ENCODE peak calls at places on chromosomes 2 and 18, in eight cellular contexts. N, U, F, Q, E, X, I and W are unnamed samples.

GRCh38 chr2:122203523-122203922 is 448.1 kb downstream of the TSN start:
- DNase-seq in N (no peak), U (no peak), F (no peak), Q (peak), E (no peak), X (no peak), I (peak), W (no peak)

GRCh38 chr2:152386266-152386665 is 51.3 kb downstream of the FMNL2 start:
- DNase-seq in N (no peak), U (no peak), F (no peak), Q (no peak), E (no peak), X (no peak), I (no peak), W (no peak)

GRCh38 chr2:69260666-69261065 is 126.4 kb downstream of the GFPT1 start:
- DNase-seq in N (no peak), U (no peak), F (no peak), Q (no peak), E (no peak), X (no peak), I (peak), W (no peak)

GRCh38 chr2:15560404-15560987 is 638 bp downstream of the NBAS start:
- DNase-seq in N (no peak), U (no peak), F (peak), Q (peak), E (no peak), X (no peak), I (peak), W (no peak)

GRCh38 chr2:11923935-11924334 is 177.5 kb downstream of the LPIN1 start:
- DNase-seq in N (no peak), U (no peak), F (no peak), Q (no peak), E (no peak), X (no peak), I (no peak), W (no peak)

GRCh38 chr2:70772486-70773155 is 4.6 kb upstream of the ADD2 start:
- DNase-seq in N (no peak), U (no peak), F (no peak), Q (no peak), E (no peak), X (no peak), I (no peak), W (no peak)

GRCh38 chr2:12665334-12665733 is 51.4 kb upstream of the TRIB2 start:
- DNase-seq in N (no peak), U (no peak), F (no peak), Q (no peak), E (no peak), X (no peak), I (no peak), W (no peak)

GRCh38 chr2:11583840-11584529 is 50.1 kb downstream of the GREB1 start:
- DNase-seq in N (peak), U (no peak), F (peak), Q (peak), E (peak), X (peak), I (peak), W (peak)

GRCh38 chr2:155733091-155733870 is 599.2 kb downstream of the NR4A2 start:
- DNase-seq in N (no peak), U (no peak), F (no peak), Q (no peak), E (no peak), X (no peak), I (no peak), W (no peak)

GRCh38 chr2:208249241-208249640 is 5.6 kb downstream of the IDH1 start:
- DNase-seq in N (no peak), U (no peak), F (no peak), Q (no peak), E (no peak), X (no peak), I (peak), W (no peak)

GRCh38 chr2:3101704-3102055 is 275.9 kb downstream of the EIPR1 start:
- DNase-seq in N (no peak), U (no peak), F (no peak), Q (no peak), E (no peak), X (no peak), I (no peak), W (peak)

GRCh38 chr2:45276914-45277313 is 267.7 kb upstream of the SIX2 start:
- DNase-seq in N (no peak), U (no peak), F (no peak), Q (no peak), E (no peak), X (no peak), I (no peak), W (no peak)

GRCh38 chr2:217709496-217710217 is 293.1 kb downstream of the TNS1 start:
- DNase-seq in N (no peak), U (no peak), F (no peak), Q (no peak), E (no peak), X (no peak), I (no peak), W (no peak)

GRCh38 chr2:127649100-127649611 is 3.2 kb downstream of the GPR17 start:
- DNase-seq in N (no peak), U (no peak), F (peak), Q (no peak), E (no peak), X (no peak), I (no peak), W (no peak)

GRCh38 chr2:200515155-200515554 is 5.3 kb upstream of the KCTD18 start:
- DNase-seq in N (no peak), U (no peak), F (no peak), Q (no peak), E (no peak), X (no peak), I (no peak), W (no peak)

GRCh38 chr2:241224851-241225438 is 36.5 kb downstream of the ANO7 start:
- DNase-seq in N (no peak), U (no peak), F (no peak), Q (no peak), E (no peak), X (no peak), I (no peak), W (no peak)

GRCh38 chr2:28009732-28010131 is 119.2 kb downstream of the BABAM2 start:
- DNase-seq in N (no peak), U (no peak), F (no peak), Q (no peak), E (no peak), X (no peak), I (peak), W (no peak)

GRCh38 chr2:28643911-28644334 is 107.7 kb upstream of the PPP1CB start:
- DNase-seq in N (no peak), U (no peak), F (no peak), Q (peak), E (no peak), X (no peak), I (peak), W (no peak)

GRCh38 chr18:21051615-21052014 is 60.0 kb downstream of the ROCK1 start:
- DNase-seq in N (no peak), U (no peak), F (no peak), Q (no peak), E (no peak), X (no peak), I (no peak), W (no peak)

GRCh38 chr2:753123-753522 is 75.9 kb upstream of the TMEM18 start:
- DNase-seq in N (no peak), U (no peak), F (no peak), Q (no peak), E (no peak), X (peak), I (no peak), W (no peak)

GRCh38 chr2:72089537-72089936 is 58.1 kb downstream of the CYP26B1 start:
- DNase-seq in N (no peak), U (no peak), F (no peak), Q (no peak), E (no peak), X (peak), I (no peak), W (peak)

GRCh38 chr2:20350105-20350712 is 435 bp downstream of the PUM2 start:
- DNase-seq in N (peak), U (peak), F (peak), Q (no peak), E (peak), X (peak), I (peak), W (no peak)

GRCh38 chr18:13185675-13186198 is 32.8 kb upstream of the LDLRAD4 start:
- DNase-seq in N (no peak), U (no peak), F (no peak), Q (no peak), E (no peak), X (no peak), I (no peak), W (no peak)
- TF ChIP-seq CTCF in N (no peak), U (no peak), F (no peak), Q (no peak), E (no peak), X (no peak), I (no peak), W (no peak)

DNA sequence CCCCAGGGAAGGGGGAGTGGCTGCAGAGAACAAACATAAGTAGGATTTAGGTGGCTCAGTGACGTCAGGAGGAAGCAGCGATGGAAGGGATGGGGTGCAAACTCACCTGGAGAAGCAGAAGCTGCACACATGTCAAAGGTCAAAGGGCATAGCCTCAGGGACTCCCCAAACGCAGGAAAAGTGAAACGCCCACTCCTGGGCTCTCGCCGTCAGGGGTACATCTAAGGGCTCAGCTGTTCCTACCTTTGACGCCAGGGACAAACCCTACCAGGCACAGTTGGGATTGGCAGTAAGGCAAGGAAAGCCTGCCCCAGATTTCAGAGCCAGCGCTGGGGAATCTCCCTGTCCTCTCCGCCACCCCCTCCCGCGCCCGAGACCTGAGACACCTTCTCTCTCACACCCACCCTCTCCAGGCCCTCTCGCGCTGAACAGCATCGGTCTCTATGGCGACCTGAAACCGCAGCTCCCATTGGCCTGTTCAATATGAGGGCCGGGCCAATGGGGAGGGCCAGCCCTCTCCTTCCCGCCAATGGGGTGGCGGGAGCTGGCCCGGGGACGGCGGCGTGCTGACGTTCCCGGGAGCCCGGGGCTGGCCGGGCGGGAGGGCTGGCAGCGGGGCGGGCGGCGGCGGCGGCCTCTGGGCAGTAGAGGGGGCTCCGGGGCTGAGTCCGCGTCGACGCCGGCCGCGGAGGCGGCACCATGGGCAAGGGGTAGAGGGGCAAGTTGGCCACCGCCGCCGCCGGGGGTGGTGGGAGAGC is at the start of the genes CCDC148 and PKP4:
- DNase-seq in N (peak), U (peak), F (peak), Q (peak), E (peak), X (peak), I (peak), W (peak)
- TF ChIP-seq CTCF in N (peak), U (no peak), F (no peak), Q (no peak), E (no peak), X (no peak), I (peak), W (peak)

GRCh38 chr2:231102772-231103171 is 22.1 kb downstream of the HTR2B start:
- DNase-seq in N (no peak), U (no peak), F (no peak), Q (no peak), E (no peak), X (no peak), I (peak), W (no peak)

GRCh38 chr2:231104115-231104713 is 20.6 kb downstream of the HTR2B start:
- DNase-seq in N (peak), U (no peak), F (peak), Q (peak), E (peak), X (no peak), I (peak), W (peak)

GRCh38 chr2:231100990-231101389 is 23.9 kb downstream of the HTR2B start:
- DNase-seq in N (no peak), U (no peak), F (no peak), Q (no peak), E (no peak), X (no peak), I (no peak), W (no peak)

GRCh38 chr2:231094671-231095346 is 30.0 kb downstream of the HTR2B start:
- DNase-seq in N (no peak), U (no peak), F (no peak), Q (no peak), E (no peak), X (no peak), I (no peak), W (no peak)

DNA sequence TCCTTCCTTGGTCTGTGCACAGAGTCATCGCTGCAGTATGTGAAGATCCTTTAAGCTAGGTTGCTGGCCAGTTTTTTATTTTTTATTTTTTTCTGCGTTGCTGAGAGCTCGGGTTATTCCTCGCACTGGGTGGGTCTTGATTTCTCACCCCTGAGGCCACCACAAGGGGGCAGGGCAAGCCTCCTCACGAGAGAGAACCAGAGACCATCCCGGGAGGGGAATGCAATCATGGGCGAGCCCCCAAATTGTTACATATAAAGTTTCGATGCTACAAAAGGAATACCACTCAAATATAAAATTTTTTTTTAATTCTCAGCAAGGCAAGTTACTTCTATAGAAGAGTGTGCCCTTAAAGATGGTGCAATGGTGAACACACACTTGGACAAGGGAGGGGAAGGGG is 24.9 kb downstream of the HTR2B start:
- DNase-seq in N (no peak), U (no peak), F (peak), Q (no peak), E (peak), X (no peak), I (no peak), W (no peak)
- TF ChIP-seq CTCF in N (no peak), U (peak), F (no peak), Q (peak), E (peak), X (no peak), I (no peak), W (no peak)

GRCh38 chr2:129708221-129708967 is 271.1 kb upstream of the RAB6C start:
- DNase-seq in N (no peak), U (no peak), F (no peak), Q (no peak), E (no peak), X (no peak), I (no peak), W (no peak)
- TF ChIP-seq CTCF in N (peak), U (no peak), F (peak), Q (no peak), E (peak), X (no peak), I (no peak), W (no peak)

DNA sequence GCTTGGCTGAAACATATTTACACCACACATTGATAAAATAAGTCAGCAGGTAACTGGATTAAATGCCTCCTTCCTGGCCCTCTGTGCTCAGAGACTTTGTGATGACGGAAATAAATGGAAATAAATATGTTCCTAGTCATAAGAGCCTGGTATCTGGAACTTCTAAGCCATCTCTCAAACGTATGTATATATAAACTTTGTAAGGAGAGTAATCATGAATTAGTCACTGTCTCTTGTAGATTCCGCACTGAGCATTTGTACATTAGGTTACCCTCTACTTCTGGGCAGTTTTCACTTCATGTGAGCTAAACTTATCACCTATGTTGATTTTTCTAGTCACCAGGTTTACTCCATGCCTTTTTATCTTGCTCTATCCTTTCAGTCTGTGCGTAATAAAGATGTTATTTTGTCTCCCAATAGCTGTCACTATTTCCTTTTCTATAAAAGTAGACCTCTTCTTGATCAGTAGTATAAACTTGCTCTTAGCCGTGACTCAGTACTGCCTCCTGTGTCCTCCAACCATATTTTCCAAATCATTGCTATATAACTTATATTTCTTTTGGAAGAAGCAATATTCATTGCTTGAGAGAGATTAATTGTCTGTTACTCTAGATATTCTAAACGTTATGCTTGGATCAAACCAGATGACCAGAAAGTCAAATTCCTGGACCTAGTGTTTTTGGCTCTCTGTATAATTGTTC is 53.2 kb downstream of the FEZ2 start:
- DNase-seq in N (no peak), U (no peak), F (no peak), Q (no peak), E (no peak), X (no peak), I (peak), W (no peak)
- TF ChIP-seq CTCF in N (no peak), U (peak), F (no peak), Q (peak), E (peak), X (no peak), I (peak), W (no peak)

DNA sequence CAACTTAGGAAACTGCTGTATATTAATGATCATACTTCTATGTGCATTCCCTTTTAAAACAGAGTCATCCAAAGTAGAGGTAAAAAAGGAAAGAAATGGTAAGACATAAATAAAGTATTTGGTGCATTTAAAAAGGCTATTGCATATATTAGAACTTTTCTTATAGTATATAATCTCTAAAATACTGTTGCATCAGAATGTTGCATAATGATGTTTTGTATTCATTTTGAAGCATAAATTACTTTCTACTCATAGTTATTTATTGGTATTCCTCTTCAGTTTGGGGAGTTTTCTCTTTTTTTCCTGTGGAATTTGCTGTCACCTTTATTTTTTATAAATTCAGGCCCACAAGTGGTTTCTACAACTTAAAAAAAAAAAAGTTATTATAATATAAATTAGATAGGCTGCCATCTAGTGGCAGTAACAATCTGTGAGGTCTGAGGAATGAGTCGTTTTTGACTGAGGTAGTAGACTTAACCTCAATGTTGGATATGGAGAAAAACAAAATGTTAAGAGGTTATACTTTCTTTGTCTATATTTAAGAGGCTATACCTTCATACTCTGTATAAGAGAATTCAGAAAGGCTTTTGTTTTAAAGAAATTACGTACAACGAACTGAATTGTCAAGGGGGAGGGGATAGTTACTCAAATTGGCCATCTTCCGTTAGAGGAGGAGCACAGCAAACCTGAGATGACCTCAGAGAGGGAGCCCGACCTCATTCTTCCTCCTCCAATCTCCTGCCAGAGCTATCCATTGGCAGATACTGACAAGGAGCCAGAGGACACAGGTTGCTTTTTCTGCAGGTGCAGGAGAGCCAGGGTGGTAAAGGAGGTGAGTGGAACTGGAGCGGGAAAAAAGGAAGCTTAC is 23.8 kb downstream of the ANKAR start:
- DNase-seq in N (peak), U (no peak), F (peak), Q (peak), E (peak), X (no peak), I (peak), W (no peak)
- TF ChIP-seq CTCF in N (peak), U (peak), F (peak), Q (peak), E (peak), X (no peak), I (peak), W (peak)

GRCh38 chr2:109423556-109424359 is 190.0 kb downstream of the SEPTIN10 start:
- DNase-seq in N (no peak), U (no peak), F (no peak), Q (no peak), E (peak), X (peak), I (no peak), W (no peak)
- TF ChIP-seq CTCF in N (no peak), U (no peak), F (no peak), Q (no peak), E (no peak), X (no peak), I (no peak), W (no peak)

GRCh38 chr18:37578886-37579513 is 13.4 kb upstream of the CELF4 start:
- DNase-seq in N (peak), U (no peak), F (peak), Q (peak), E (no peak), X (no peak), I (peak), W (no peak)
- TF ChIP-seq CTCF in N (peak), U (peak), F (peak), Q (peak), E (peak), X (no peak), I (peak), W (peak)

GRCh38 chr2:168831662-168832061 is 29.2 kb downstream of the NOSTRIN start:
- DNase-seq in N (no peak), U (no peak), F (no peak), Q (no peak), E (no peak), X (no peak), I (no peak), W (no peak)
- TF ChIP-seq CTCF in N (no peak), U (no peak), F (no peak), Q (no peak), E (no peak), X (no peak), I (no peak), W (no peak)